ENCODE peak calls at places on chromosomes 4 and X, in ten cellular contexts. W, G, Z, A, K, C, U, R, N and T are unnamed samples.

GRCh38 chr4:74123065-74123728 is 24.2 kb upstream of the CXCL2 start:
- DNase-seq in W (peak), G (no peak), Z (peak), A (no peak), K (no peak), C (no peak), U (no peak), R (no peak), N (peak), T (peak)

GRCh38 chr4:141473026-141473540 is 163.3 kb upstream of the IL15 start:
- DNase-seq in W (peak), G (no peak), Z (no peak), A (no peak), K (peak), C (no peak), U (no peak), R (no peak), N (peak), T (no peak)

GRCh38 chrX:39895228-39896110 is 202.3 kb downstream of the BCOR start:
- DNase-seq in W (no peak), G (no peak), Z (no peak), A (no peak), K (no peak), C (no peak), U (no peak), R (no peak), N (peak), T (peak)

GRCh38 chr4:53061467-53061866 is 199.3 kb downstream of the RASL11B start:
- DNase-seq in W (no peak), G (no peak), Z (no peak), A (no peak), K (no peak), C (no peak), U (no peak), R (no peak), N (no peak), T (no peak)

GRCh38 chr4:53537606-53538005 is 53.7 kb downstream of the LNX1 start:
- DNase-seq in W (no peak), G (no peak), Z (no peak), A (no peak), K (no peak), C (no peak), U (no peak), R (no peak), N (no peak), T (peak)

GRCh38 chr4:47490550-47490949 is 5.5 kb downstream of the ATP10D start:
- DNase-seq in W (peak), G (no peak), Z (peak), A (no peak), K (no peak), C (peak), U (no peak), R (no peak), N (no peak), T (no peak)

GRCh38 chr4:3262208-3263052 is 13.5 kb downstream of the MSANTD1 start:
- DNase-seq in W (no peak), G (peak), Z (no peak), A (no peak), K (no peak), C (no peak), U (no peak), R (no peak), N (no peak), T (no peak)

GRCh38 chrX:47623540-47624027 is 3.9 kb upstream of the SYN1 start:
- DNase-seq in W (peak), G (no peak), Z (peak), A (peak), K (peak), C (peak), U (no peak), R (peak), N (peak), T (no peak)

GRCh38 chr4:84503495-84504437 is 4.7 kb upstream of the NKX6-1 start:
- DNase-seq in W (peak), G (no peak), Z (peak), A (no peak), K (peak), C (no peak), U (no peak), R (no peak), N (peak), T (peak)

GRCh38 chr4:72886602-72887001 is 182.9 kb downstream of the COX18 start:
- DNase-seq in W (no peak), G (no peak), Z (peak), A (no peak), K (no peak), C (no peak), U (no peak), R (no peak), N (no peak), T (no peak)
- TF ChIP-seq CTCF in W (peak), G (no peak), Z (peak), A (no peak), K (peak), C (peak), U (peak), R (no peak), N (peak), T (peak)

GRCh38 chr4:1792158-1792831 is 798 bp upstream of the FGFR3 start:
- DNase-seq in W (no peak), G (no peak), Z (no peak), A (no peak), K (no peak), C (no peak), U (no peak), R (no peak), N (no peak), T (no peak)

GRCh38 chr4:1794809-1795303 is 1.8 kb downstream of the FGFR3 start:
- DNase-seq in W (no peak), G (no peak), Z (no peak), A (no peak), K (no peak), C (no peak), U (no peak), R (no peak), N (no peak), T (no peak)

GRCh38 chr4:1792832-1793495 is at the start of gene FGFR3:
- DNase-seq in W (no peak), G (no peak), Z (peak), A (no peak), K (no peak), C (no peak), U (peak), R (peak), N (no peak), T (no peak)

GRCh38 chr4:1793940-1794808 is 1.1 kb downstream of the FGFR3 start:
- DNase-seq in W (no peak), G (no peak), Z (no peak), A (no peak), K (no peak), C (no peak), U (no peak), R (no peak), N (no peak), T (no peak)

GRCh38 chr4:1793496-1793840 is 375 bp downstream of the FGFR3 start:
- DNase-seq in W (no peak), G (no peak), Z (peak), A (no peak), K (no peak), C (no peak), U (no peak), R (peak), N (no peak), T (no peak)
- H3K4me3 ChIP-seq in W (peak), G (peak), Z (peak), A (peak), K (no peak), C (peak), U (peak), R (no peak), N (no peak), T (peak)

GRCh38 chrX:110665223-110665622 is 130.4 kb downstream of the CHRDL1 start:
- DNase-seq in W (no peak), G (no peak), Z (no peak), A (no peak), K (no peak), C (no peak), U (no peak), R (no peak), N (no peak), T (no peak)

GRCh38 chrX:110671068-110671803 is 124.4 kb downstream of the CHRDL1 start:
- DNase-seq in W (peak), G (no peak), Z (peak), A (no peak), K (no peak), C (no peak), U (no peak), R (no peak), N (no peak), T (no peak)

GRCh38 chrX:110669572-110669971 is 126.0 kb downstream of the CHRDL1 start:
- DNase-seq in W (no peak), G (no peak), Z (no peak), A (no peak), K (no peak), C (no peak), U (no peak), R (no peak), N (no peak), T (peak)

GRCh38 chrX:110667706-110668105 is 127.9 kb downstream of the CHRDL1 start:
- DNase-seq in W (no peak), G (no peak), Z (peak), A (no peak), K (no peak), C (no peak), U (no peak), R (no peak), N (no peak), T (no peak)

GRCh38 chrX:110665636-110666035 is 130.0 kb downstream of the CHRDL1 start:
- DNase-seq in W (peak), G (no peak), Z (peak), A (no peak), K (no peak), C (no peak), U (no peak), R (no peak), N (peak), T (no peak)
- TF ChIP-seq CTCF in W (peak), G (no peak), Z (peak), A (no peak), K (peak), C (peak), U (peak), R (no peak), N (peak), T (peak)

GRCh38 chr4:186808635-186809018 is 85.0 kb upstream of the FAT1 start:
- DNase-seq in W (peak), G (no peak), Z (no peak), A (no peak), K (no peak), C (no peak), U (no peak), R (no peak), N (peak), T (no peak)

GRCh38 chr4:186805020-186805820 is 81.6 kb upstream of the FAT1 start:
- DNase-seq in W (no peak), G (no peak), Z (no peak), A (no peak), K (no peak), C (no peak), U (no peak), R (no peak), N (no peak), T (no peak)

GRCh38 chr4:186807809-186808634 is 84.4 kb upstream of the FAT1 start:
- DNase-seq in W (peak), G (no peak), Z (no peak), A (no peak), K (no peak), C (no peak), U (no peak), R (no peak), N (peak), T (no peak)

GRCh38 chr4:186806679-186807078 is 83.0 kb upstream of the FAT1 start:
- DNase-seq in W (no peak), G (no peak), Z (no peak), A (no peak), K (no peak), C (no peak), U (no peak), R (no peak), N (no peak), T (no peak)

DNA sequence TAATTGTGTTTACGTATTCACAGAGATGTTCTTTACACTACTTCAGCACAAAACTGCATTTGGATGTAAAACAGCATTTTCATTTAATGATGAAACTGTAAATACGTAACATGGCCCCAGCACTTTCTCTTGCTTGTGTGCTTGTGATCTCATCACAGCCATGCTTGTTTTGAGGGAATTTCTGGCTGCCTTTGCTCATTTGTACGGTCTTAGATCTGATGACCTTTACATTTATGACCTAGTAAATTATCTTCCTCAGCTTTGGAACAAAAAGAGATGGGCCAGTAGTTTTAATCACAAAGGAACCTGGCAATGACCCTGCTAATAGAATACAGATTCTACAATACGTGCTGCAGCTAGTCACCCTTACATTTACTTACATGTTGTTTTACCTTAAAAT is 83.5 kb upstream of the FAT1 start:
- DNase-seq in W (no peak), G (no peak), Z (no peak), A (no peak), K (no peak), C (no peak), U (no peak), R (no peak), N (peak), T (no peak)
- H3K4me3 ChIP-seq in W (no peak), G (no peak), Z (no peak), A (no peak), K (no peak), C (no peak), U (no peak), R (no peak), N (no peak), T (no peak)

GRCh38 chrX:131826572-131826971 is 196.5 kb upstream of the STK26 start:
- DNase-seq in W (no peak), G (no peak), Z (no peak), A (no peak), K (no peak), C (no peak), U (no peak), R (no peak), N (no peak), T (no peak)

GRCh38 chrX:131830400-131831184 is 192.5 kb upstream of the STK26 start:
- DNase-seq in W (peak), G (peak), Z (peak), A (peak), K (peak), C (peak), U (no peak), R (peak), N (peak), T (no peak)

GRCh38 chrX:131828482-131828881 is 194.6 kb upstream of the STK26 start:
- DNase-seq in W (no peak), G (no peak), Z (no peak), A (no peak), K (no peak), C (no peak), U (no peak), R (no peak), N (no peak), T (no peak)

GRCh38 chrX:131831185-131831520 is 191.9 kb upstream of the STK26 start:
- DNase-seq in W (no peak), G (no peak), Z (no peak), A (no peak), K (no peak), C (no peak), U (no peak), R (no peak), N (no peak), T (no peak)

DNA sequence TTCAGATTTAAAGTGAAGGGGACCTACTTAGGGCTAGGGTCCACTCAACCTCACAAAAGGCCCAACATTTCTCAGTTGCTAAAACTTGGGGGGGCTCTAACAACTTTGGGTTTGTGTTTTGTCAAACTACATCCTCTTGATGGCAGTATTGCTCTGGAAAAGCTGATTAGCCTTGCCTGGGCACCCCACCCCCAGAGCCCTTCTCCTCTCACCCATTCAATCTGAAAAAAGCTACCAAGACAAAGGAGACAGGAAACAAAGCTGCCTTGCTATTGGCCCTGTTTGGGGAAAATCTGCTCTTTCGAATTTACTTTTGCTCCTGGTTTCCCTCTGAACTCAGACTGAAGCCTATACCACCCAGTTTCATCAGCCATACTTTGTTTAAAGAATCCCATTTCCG is 195.2 kb upstream of the STK26 start:
- DNase-seq in W (peak), G (no peak), Z (peak), A (no peak), K (no peak), C (no peak), U (peak), R (no peak), N (no peak), T (no peak)
- TF ChIP-seq CTCF in W (peak), G (peak), Z (peak), A (no peak), K (peak), C (no peak), U (peak), R (no peak), N (peak), T (peak)

GRCh38 chr4:89685277-89685676 is 151.7 kb downstream of the SNCA start:
- DNase-seq in W (no peak), G (no peak), Z (no peak), A (no peak), K (no peak), C (no peak), U (no peak), R (no peak), N (no peak), T (no peak)

GRCh38 chr4:89681671-89682070 is 155.3 kb downstream of the SNCA start:
- DNase-seq in W (no peak), G (no peak), Z (no peak), A (no peak), K (no peak), C (no peak), U (no peak), R (no peak), N (no peak), T (no peak)

GRCh38 chr4:89684536-89684935 is 152.4 kb downstream of the SNCA start:
- DNase-seq in W (no peak), G (no peak), Z (no peak), A (no peak), K (no peak), C (no peak), U (no peak), R (no peak), N (no peak), T (no peak)

GRCh38 chr4:89682808-89683207 is 154.2 kb downstream of the SNCA start:
- DNase-seq in W (no peak), G (no peak), Z (no peak), A (no peak), K (no peak), C (no peak), U (no peak), R (no peak), N (no peak), T (no peak)

GRCh38 chr4:89681219-89681618 is 155.7 kb downstream of the SNCA start:
- DNase-seq in W (no peak), G (no peak), Z (no peak), A (no peak), K (no peak), C (no peak), U (no peak), R (no peak), N (no peak), T (peak)
- H3K4me3 ChIP-seq in W (no peak), G (no peak), Z (no peak), A (no peak), K (no peak), C (no peak), U (no peak), R (no peak), N (no peak), T (peak)

GRCh38 chrX:145213504-145213903 is 33.8 kb upstream of the SPANXN1 start:
- DNase-seq in W (no peak), G (no peak), Z (peak), A (no peak), K (no peak), C (no peak), U (no peak), R (no peak), N (no peak), T (no peak)
- TF ChIP-seq CTCF in W (peak), G (no peak), Z (peak), A (no peak), K (peak), C (no peak), U (peak), R (no peak), N (peak), T (peak)

GRCh38 chrX:1393871-1394615 is 2.1 kb upstream of the SLC25A6 start:
- DNase-seq in W (no peak), G (peak), Z (no peak), A (peak), K (no peak), C (peak), U (no peak), R (peak), N (no peak), T (no peak)
- H3K4me3 ChIP-seq in W (peak), G (peak), Z (peak), A (no peak), K (no peak), C (peak), U (peak), R (no peak), N (peak), T (peak)

DNA sequence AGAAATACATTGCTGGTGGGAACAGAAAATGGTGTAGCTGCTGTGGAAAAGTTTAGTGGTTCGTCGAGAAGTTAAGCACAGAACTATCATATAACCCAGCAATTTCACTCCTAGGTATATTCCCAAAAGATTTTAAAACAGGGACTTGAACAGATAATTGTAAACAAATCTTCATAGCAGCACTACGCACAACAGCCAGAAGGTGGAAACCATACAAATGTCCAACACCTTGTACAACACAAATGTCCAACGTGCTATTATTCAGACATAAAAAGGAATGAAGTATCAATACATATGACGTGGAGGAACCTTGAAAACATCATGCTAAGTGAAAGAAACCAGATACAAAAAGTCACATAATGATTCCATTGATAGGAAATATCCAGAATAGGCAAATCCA is 37.9 kb downstream of the CUL4B start:
- DNase-seq in W (no peak), G (no peak), Z (no peak), A (no peak), K (no peak), C (no peak), U (no peak), R (no peak), N (no peak), T (no peak)
- TF ChIP-seq CTCF in W (no peak), G (no peak), Z (no peak), A (no peak), K (no peak), C (no peak), U (no peak), R (no peak), N (no peak), T (no peak)